ENCODE peak calls at places on chromosomes 11 and 22, in seven cellular contexts. I, E, U, N, Q, R and L are unnamed samples.

GRCh38 chr11:29005401-29005980 is 897.3 kb downstream of the METTL15 start:
- DNase-seq in N (no peak), E (no peak), R (peak; percentile 15), I (peak; percentile 15), Q (no peak), U (no peak), L (no peak)

GRCh38 chr11:33775064-33775807 is 916 bp upstream of the FBXO3 start:
- DNase-seq in U (no peak), I (no peak), N (no peak), Q (no peak), R (no peak), E (no peak), L (no peak)

GRCh38 chr11:112129656-112130055 is 34.2 kb downstream of the IL18 start:
- DNase-seq in U (no peak), Q (peak; percentile 10), I (no peak), N (no peak), R (no peak), E (no peak), L (no peak)

GRCh38 chr22:37388538-37388937 is 38.7 kb downstream of the ELFN2 start:
- DNase-seq in N (no peak), Q (no peak), U (no peak), I (no peak), R (no peak), E (no peak), L (no peak)

GRCh38 chr11:19039409-19039808 is 21.1 kb downstream of the MRGPRX2 start:
- DNase-seq in I (no peak), Q (no peak), E (no peak), N (no peak), U (no peak), R (no peak), L (no peak)

GRCh38 chr11:47478651-47479329 is 29.9 kb upstream of the RAPSN start:
- DNase-seq in E (no peak), Q (no peak), R (no peak), I (no peak), N (no peak), U (no peak), L (no peak)

GRCh38 chr11:60389279-60389910 is 6.9 kb upstream of the MS4A14 start:
- DNase-seq in E (no peak), N (no peak), I (no peak), U (no peak), R (no peak), Q (no peak), L (no peak)

GRCh38 chr22:49012695-49013094 is 815.0 kb downstream of the BRD1 start:
- DNase-seq in R (no peak), Q (no peak), U (no peak), N (no peak), E (no peak), I (no peak), L (no peak)

GRCh38 chr11:38680166-38680565 is 2082.1 kb upstream of the RAG2 start:
- DNase-seq in E (no peak), R (no peak), I (no peak), U (no peak), N (no peak), Q (no peak), L (no peak)

GRCh38 chr22:17596226-17596625 is 32.3 kb downstream of the ATP6V1E1 start:
- DNase-seq in I (no peak), E (no peak), Q (no peak), R (no peak), U (no peak), N (no peak), L (no peak)

GRCh38 chr22:29816128-29816527 is 21.9 kb downstream of the ASCC2 start:
- DNase-seq in U (no peak), E (no peak), N (peak; percentile 20), R (no peak), I (peak; percentile 51), Q (no peak), L (peak; percentile 21)

GRCh38 chr22:39003165-39003638 is 10.9 kb upstream of the APOBEC3C start:
- DNase-seq in U (peak; percentile 67), N (peak; percentile 66), R (peak; percentile 63), I (peak; percentile 84), Q (peak; percentile 81), E (peak; percentile 77), L (peak; percentile 85)

GRCh38 chr22:49156662-49157285 is 670.9 kb downstream of the BRD1 start:
- DNase-seq in Q (no peak), E (no peak), N (peak; percentile 45), U (no peak), I (no peak), R (peak; percentile 35), L (no peak)

GRCh38 chr11:94504689-94505293 is 7.5 kb upstream of the C11orf97 start:
- DNase-seq in Q (peak; percentile 26), N (peak; percentile 51), E (no peak), R (no peak), U (peak; percentile 34), I (peak; percentile 70), L (peak; percentile 59)

DNA sequence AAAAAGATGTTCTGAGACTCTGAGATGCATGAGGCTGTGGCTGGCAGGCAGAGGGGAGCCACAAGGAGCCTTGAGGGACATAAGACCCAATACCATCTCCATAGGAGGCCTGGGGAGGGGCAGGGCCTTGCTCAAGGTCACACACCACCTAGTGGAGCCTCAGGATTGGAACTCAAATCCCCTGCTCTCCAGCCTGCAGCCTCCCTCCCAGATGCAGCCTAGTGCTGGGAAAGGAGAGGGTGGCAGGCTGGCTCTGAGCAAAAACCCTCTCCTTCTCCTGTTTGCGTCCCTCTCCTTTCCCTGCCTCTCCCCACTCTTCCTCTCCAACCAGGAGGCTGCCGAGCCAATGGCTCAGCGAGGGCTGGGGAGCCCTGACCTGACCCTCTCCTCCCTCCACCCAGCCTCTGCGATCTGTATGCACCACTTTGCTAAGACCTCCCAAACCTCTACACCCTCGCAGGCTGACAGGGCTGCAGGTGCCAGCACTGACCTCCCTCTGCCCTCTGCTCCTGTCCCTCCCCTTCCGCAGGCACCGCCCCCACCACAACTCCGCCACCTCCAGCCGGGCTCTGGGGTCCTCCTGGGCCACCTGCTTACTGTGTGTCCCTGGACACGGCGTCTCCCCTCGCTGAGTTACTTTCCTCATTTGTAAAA is 14.7 kb downstream of the IGLL1 start:
- DNase-seq in U (no peak), N (no peak), Q (no peak), E (no peak), R (peak; percentile 72), I (no peak), L (no peak)
- H3K4me3 ChIP-seq in U (no peak overlapping the region), N (no peak overlapping the region), Q (peak overlapping the region; percentile 37), E (peak overlapping the region; percentile 76), R (peak overlapping the region; percentile 76), I (no peak overlapping the region), L (no peak overlapping the region)

DNA sequence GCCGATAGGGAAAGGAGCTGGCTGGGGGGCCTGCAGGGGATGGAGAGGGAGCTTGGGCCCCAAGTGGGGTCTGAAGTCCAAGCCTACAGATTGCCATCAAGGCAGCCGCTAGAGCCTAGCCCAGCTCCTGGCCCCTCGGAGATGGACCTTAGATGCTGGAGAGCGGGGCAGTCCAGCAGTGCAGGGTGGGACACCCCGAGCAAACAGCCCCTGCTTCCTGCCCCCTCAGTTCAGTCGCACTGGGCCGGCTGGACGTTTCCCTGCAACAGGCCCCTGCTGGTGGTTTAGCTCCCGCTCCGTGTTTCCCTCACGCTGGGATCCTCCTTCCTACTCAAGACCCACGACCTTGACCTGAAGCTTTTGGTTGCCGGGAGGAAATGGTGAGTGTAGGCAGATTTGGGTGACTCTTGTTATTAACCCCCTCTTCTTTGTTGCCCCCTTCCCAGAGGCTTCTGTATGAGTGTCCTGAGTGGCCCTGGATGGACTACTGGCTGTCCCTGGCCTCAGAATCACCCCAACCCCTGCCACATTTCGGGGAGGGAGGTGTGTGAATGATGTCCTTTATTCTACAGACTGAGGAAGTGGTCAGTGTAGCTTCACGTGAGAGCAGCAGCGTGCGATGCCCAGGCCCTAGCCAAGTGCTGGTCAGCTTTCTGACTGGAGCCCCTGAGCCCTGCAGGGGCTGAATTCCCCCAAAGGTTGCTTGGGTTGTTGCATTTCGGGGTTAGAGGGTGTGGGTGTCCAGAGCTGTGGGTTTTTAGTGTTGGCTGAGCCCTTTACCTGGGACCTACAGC is 2.7 kb downstream of the ST3GAL4 start:
- DNase-seq in E (no peak), R (no peak), U (no peak), I (no peak), Q (no peak), N (no peak), L (no peak)
- H3K4me3 ChIP-seq in E (peak overlapping the region; percentile 95), R (no peak overlapping the region), U (no peak overlapping the region), I (no peak overlapping the region), Q (peak overlapping the region; percentile 62), N (no peak overlapping the region), L (peak overlapping the region; percentile 87)

GRCh38 chr11:10678106-10678505 is 15.4 kb downstream of the IRAG1 start:
- DNase-seq in E (no peak), N (no peak), Q (no peak), R (no peak), U (no peak), I (no peak), L (no peak)

GRCh38 chr11:10679644-10680043 is 13.9 kb downstream of the IRAG1 start:
- DNase-seq in Q (no peak), E (no peak), R (no peak), I (no peak), N (no peak), U (no peak), L (no peak)

GRCh38 chr11:10673476-10674062 is 20.0 kb downstream of the IRAG1 start:
- DNase-seq in R (no peak), E (no peak), I (no peak), N (no peak), U (no peak), Q (no peak), L (no peak)

GRCh38 chr11:10674440-10674855 is 19.1 kb downstream of the IRAG1 start:
- DNase-seq in I (no peak), Q (peak; percentile 69), U (no peak), E (peak; percentile 26), N (no peak), R (no peak), L (peak; percentile 21)

DNA sequence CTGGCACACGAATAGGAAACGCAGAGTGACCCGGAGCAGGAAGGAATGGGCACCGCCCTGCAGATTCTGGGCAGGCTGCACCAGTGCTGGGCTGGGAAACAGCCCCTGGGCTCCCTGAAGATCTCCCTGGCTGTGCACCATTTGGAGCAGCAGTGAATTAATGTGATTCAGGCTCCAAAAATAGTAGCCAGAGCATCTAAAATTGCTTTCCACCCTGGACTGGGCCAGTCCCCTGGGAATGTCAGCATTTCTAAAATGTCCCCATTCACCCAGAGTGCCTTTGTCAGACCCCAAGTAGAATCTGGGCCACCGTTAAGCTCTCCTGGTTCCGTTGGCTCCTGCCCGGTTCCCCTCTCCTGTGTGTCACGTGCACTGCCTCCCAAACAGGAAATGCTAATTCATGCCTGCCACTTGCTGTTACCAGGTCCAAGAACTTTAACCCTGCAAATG is 18.5 kb downstream of the IRAG1 start:
- DNase-seq in I (no peak), N (peak; percentile 16), E (no peak), Q (peak; percentile 39), R (no peak), U (no peak), L (peak; percentile 40)
- H3K4me3 ChIP-seq in I (no peak overlapping the region), N (no peak overlapping the region), E (peak overlapping the region; percentile 49), Q (no peak overlapping the region), R (no peak overlapping the region), U (no peak overlapping the region), L (peak overlapping the region; percentile 23)

GRCh38 chr22:25420925-25421904 is 143.3 kb upstream of the GRK3 start:
- DNase-seq in N (no peak), I (no peak), U (no peak), R (no peak), Q (no peak), E (no peak), L (no peak)

GRCh38 chr22:25417792-25418191 is 146.7 kb upstream of the GRK3 start:
- DNase-seq in E (no peak), N (no peak), Q (no peak), I (no peak), U (no peak), R (no peak), L (no peak)

GRCh38 chr22:25419247-25420113 is 145.0 kb upstream of the GRK3 start:
- DNase-seq in R (no peak), U (no peak), Q (peak; percentile 56), N (no peak), I (no peak), E (no peak), L (peak; percentile 20)

GRCh38 chr22:25420471-25420924 is 144.0 kb upstream of the GRK3 start:
- DNase-seq in R (no peak), U (no peak), I (no peak), Q (no peak), E (no peak), N (no peak), L (no peak)
- H3K4me3 ChIP-seq in R (no peak overlapping the region), U (no peak overlapping the region), I (no peak overlapping the region), Q (no peak overlapping the region), E (peak overlapping the region; percentile 69), N (no peak overlapping the region), L (no peak overlapping the region)